ENCODE peak calls at places on chromosomes 1 and 21, in nine cellular contexts. One of them, this sample, is unnamed.

GRCh38 chr1:47898156-47898825 is 98.9 kb downstream of the TRABD2B start:
- DNase-seq in upper lobe of left lung: no peak
- DNase-seq in heart left ventricle: no peak
- DNase-seq in ovary: no peak
- DNase-seq in tibial nerve: no peak
- DNase-seq in transverse colon: no peak
- DNase-seq in adrenal gland: no peak
- DNase-seq in body of pancreas: no peak
- DNase-seq in uterus: no peak
- DNase-seq in this sample: no peak

GRCh38 chr1:178993559-178993958 is 32.1 kb upstream of the FAM20B start:
- DNase-seq in upper lobe of left lung: no peak
- DNase-seq in heart left ventricle: no peak
- DNase-seq in ovary: no peak
- DNase-seq in tibial nerve: no peak
- DNase-seq in transverse colon: no peak
- DNase-seq in adrenal gland: no peak
- DNase-seq in body of pancreas: no peak
- DNase-seq in uterus: no peak
- DNase-seq in this sample: no peak

GRCh38 chr1:209685835-209686234 is 10.6 kb downstream of the G0S2 start:
- DNase-seq in upper lobe of left lung: no peak
- DNase-seq in heart left ventricle: no peak
- DNase-seq in ovary: no peak
- DNase-seq in tibial nerve: no peak
- DNase-seq in transverse colon: no peak
- DNase-seq in adrenal gland: no peak
- DNase-seq in body of pancreas: no peak
- DNase-seq in uterus: no peak
- DNase-seq in this sample: no peak

GRCh38 chr1:43379476-43379875 is 10.1 kb downstream of the MED8 start:
- DNase-seq in upper lobe of left lung: no peak
- DNase-seq in heart left ventricle: no peak
- DNase-seq in ovary: no peak
- DNase-seq in tibial nerve: no peak
- DNase-seq in transverse colon: no peak
- DNase-seq in adrenal gland: no peak
- DNase-seq in body of pancreas: no peak
- DNase-seq in uterus: no peak
- DNase-seq in this sample: no peak

GRCh38 chr1:116152950-116153691 is 41.9 kb downstream of the MAB21L3 start:
- DNase-seq in upper lobe of left lung: no peak
- DNase-seq in heart left ventricle: no peak
- DNase-seq in ovary: no peak
- DNase-seq in tibial nerve: no peak
- DNase-seq in transverse colon: peak; percentile 35
- DNase-seq in adrenal gland: no peak
- DNase-seq in body of pancreas: no peak
- DNase-seq in uterus: no peak
- DNase-seq in this sample: peak; percentile 72

GRCh38 chr1:232853994-232854532 is 48.8 kb downstream of the MAP10 start:
- DNase-seq in upper lobe of left lung: no peak
- DNase-seq in heart left ventricle: no peak
- DNase-seq in ovary: no peak
- DNase-seq in tibial nerve: no peak
- DNase-seq in transverse colon: no peak
- DNase-seq in adrenal gland: no peak
- DNase-seq in body of pancreas: no peak
- DNase-seq in uterus: no peak
- DNase-seq in this sample: peak; percentile 24

GRCh38 chr1:154955039-154955717 is 721 bp downstream of the PBXIP1 start:
- DNase-seq in upper lobe of left lung: peak; percentile 71
- DNase-seq in heart left ventricle: peak; percentile 51
- DNase-seq in ovary: no peak
- DNase-seq in tibial nerve: no peak
- DNase-seq in transverse colon: peak; percentile 82
- DNase-seq in adrenal gland: peak; percentile 60
- DNase-seq in body of pancreas: peak; percentile 69
- DNase-seq in uterus: no peak
- DNase-seq in this sample: no peak

GRCh38 chr21:43979654-43980053 is 32.5 kb upstream of the TRAPPC10 start:
- DNase-seq in upper lobe of left lung: no peak
- DNase-seq in heart left ventricle: no peak
- DNase-seq in ovary: no peak
- DNase-seq in tibial nerve: no peak
- DNase-seq in transverse colon: no peak
- DNase-seq in adrenal gland: no peak
- DNase-seq in body of pancreas: no peak
- DNase-seq in uterus: no peak
- DNase-seq in this sample: no peak

GRCh38 chr1:170533331-170533730 is 1.4 kb downstream of the GORAB start:
- DNase-seq in upper lobe of left lung: peak; percentile 25
- DNase-seq in heart left ventricle: no peak
- DNase-seq in ovary: no peak
- DNase-seq in tibial nerve: no peak
- DNase-seq in transverse colon: no peak
- DNase-seq in adrenal gland: no peak
- DNase-seq in body of pancreas: no peak
- DNase-seq in uterus: no peak
- DNase-seq in this sample: no peak

GRCh38 chr1:170535418-170535817 is 3.5 kb downstream of the GORAB start:
- DNase-seq in upper lobe of left lung: no peak
- DNase-seq in heart left ventricle: no peak
- DNase-seq in ovary: no peak
- DNase-seq in tibial nerve: no peak
- DNase-seq in transverse colon: no peak
- DNase-seq in adrenal gland: no peak
- DNase-seq in body of pancreas: no peak
- DNase-seq in uterus: no peak
- DNase-seq in this sample: no peak

GRCh38 chr1:170530972-170531757 is 801 bp upstream of the GORAB start:
- DNase-seq in upper lobe of left lung: no peak
- DNase-seq in heart left ventricle: no peak
- DNase-seq in ovary: peak; percentile 49
- DNase-seq in tibial nerve: no peak
- DNase-seq in transverse colon: peak; percentile 13
- DNase-seq in adrenal gland: peak; percentile 24
- DNase-seq in body of pancreas: no peak
- DNase-seq in uterus: peak; percentile 59
- DNase-seq in this sample: no peak

GRCh38 chr1:170534626-170535147 is 2.7 kb downstream of the GORAB start:
- DNase-seq in upper lobe of left lung: no peak
- DNase-seq in heart left ventricle: no peak
- DNase-seq in ovary: no peak
- DNase-seq in tibial nerve: no peak
- DNase-seq in transverse colon: no peak
- DNase-seq in adrenal gland: no peak
- DNase-seq in body of pancreas: no peak
- DNase-seq in uterus: no peak
- DNase-seq in this sample: no peak

GRCh38 chr1:170531758-170532657 is at the start of gene GORAB:
- DNase-seq in upper lobe of left lung: peak; percentile 95
- DNase-seq in heart left ventricle: peak; percentile 92
- DNase-seq in ovary: peak; percentile 90
- DNase-seq in tibial nerve: peak; percentile 83
- DNase-seq in transverse colon: peak; percentile 92
- DNase-seq in adrenal gland: peak; percentile 95
- DNase-seq in body of pancreas: peak; percentile 87
- DNase-seq in uterus: peak; percentile 88
- DNase-seq in this sample: peak; percentile 96
- TF ChIP-seq POLR2A in upper lobe of left lung: peak; percentile 55
- TF ChIP-seq POLR2A in heart left ventricle: peak; percentile 37
- TF ChIP-seq POLR2A in ovary: peak; percentile 43
- TF ChIP-seq POLR2A in tibial nerve: no peak
- TF ChIP-seq POLR2A in transverse colon: peak; percentile 87
- TF ChIP-seq POLR2A in adrenal gland: peak; percentile 96
- TF ChIP-seq POLR2A in body of pancreas: peak; percentile 91
- TF ChIP-seq POLR2A in uterus: peak; percentile 55
- TF ChIP-seq POLR2A in this sample: peak; percentile 26

DNA sequence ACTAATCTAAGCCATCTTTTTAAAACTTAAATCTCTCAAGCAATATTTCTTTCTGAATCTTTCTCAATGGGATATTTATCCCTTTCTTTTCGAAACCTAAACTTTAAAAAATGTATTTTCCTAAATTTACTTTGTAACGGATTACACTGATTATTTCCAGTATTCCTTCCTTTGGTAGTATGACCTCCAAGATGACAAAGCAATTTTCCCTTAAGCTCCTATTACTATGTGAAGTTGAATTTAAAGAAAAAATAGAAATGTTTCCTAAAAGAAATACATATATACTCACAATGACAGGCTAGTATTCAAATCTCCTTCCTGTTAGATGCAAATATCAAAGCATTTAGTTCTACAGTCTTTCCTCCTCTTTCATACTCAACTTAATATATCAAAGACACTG is 15.8 kb downstream of the SCAF4 start:
- DNase-seq in upper lobe of left lung: no peak
- DNase-seq in heart left ventricle: no peak
- DNase-seq in ovary: no peak
- DNase-seq in tibial nerve: no peak
- DNase-seq in transverse colon: no peak
- DNase-seq in adrenal gland: no peak
- DNase-seq in body of pancreas: no peak
- DNase-seq in uterus: no peak
- DNase-seq in this sample: no peak
- H3K27ac ChIP-seq in upper lobe of left lung: no peak overlapping the region
- H3K27ac ChIP-seq in heart left ventricle: no peak overlapping the region
- H3K27ac ChIP-seq in ovary: no peak overlapping the region
- H3K27ac ChIP-seq in tibial nerve: no peak overlapping the region
- H3K27ac ChIP-seq in transverse colon: no peak overlapping the region
- H3K27ac ChIP-seq in adrenal gland: no peak overlapping the region
- H3K27ac ChIP-seq in body of pancreas: no peak overlapping the region
- H3K27ac ChIP-seq in uterus: no peak overlapping the region
- H3K27ac ChIP-seq in this sample: no peak overlapping the region

GRCh38 chr1:197771904-197772561 is 3.2 kb downstream of the DENND1B start:
- DNase-seq in upper lobe of left lung: no peak
- DNase-seq in heart left ventricle: no peak
- DNase-seq in ovary: no peak
- DNase-seq in tibial nerve: no peak
- DNase-seq in transverse colon: no peak
- DNase-seq in adrenal gland: no peak
- DNase-seq in body of pancreas: no peak
- DNase-seq in uterus: no peak
- DNase-seq in this sample: no peak

GRCh38 chr1:197776348-197777082 is 1.2 kb upstream of the DENND1B start:
- DNase-seq in upper lobe of left lung: no peak
- DNase-seq in heart left ventricle: no peak
- DNase-seq in ovary: no peak
- DNase-seq in tibial nerve: no peak
- DNase-seq in transverse colon: no peak
- DNase-seq in adrenal gland: no peak
- DNase-seq in body of pancreas: no peak
- DNase-seq in uterus: no peak
- DNase-seq in this sample: no peak

GRCh38 chr1:197775282-197776262 is at the start of gene DENND1B:
- DNase-seq in upper lobe of left lung: peak; percentile 94
- DNase-seq in heart left ventricle: peak; percentile 82
- DNase-seq in ovary: peak; percentile 64
- DNase-seq in tibial nerve: peak; percentile 20
- DNase-seq in transverse colon: peak; percentile 91
- DNase-seq in adrenal gland: peak; percentile 75
- DNase-seq in body of pancreas: peak; percentile 83
- DNase-seq in uterus: peak; percentile 44
- DNase-seq in this sample: peak; percentile 94

GRCh38 chr1:197773856-197774255 is 1.4 kb downstream of the DENND1B start:
- DNase-seq in upper lobe of left lung: no peak
- DNase-seq in heart left ventricle: no peak
- DNase-seq in ovary: no peak
- DNase-seq in tibial nerve: no peak
- DNase-seq in transverse colon: no peak
- DNase-seq in adrenal gland: no peak
- DNase-seq in body of pancreas: no peak
- DNase-seq in uterus: no peak
- DNase-seq in this sample: no peak

DNA sequence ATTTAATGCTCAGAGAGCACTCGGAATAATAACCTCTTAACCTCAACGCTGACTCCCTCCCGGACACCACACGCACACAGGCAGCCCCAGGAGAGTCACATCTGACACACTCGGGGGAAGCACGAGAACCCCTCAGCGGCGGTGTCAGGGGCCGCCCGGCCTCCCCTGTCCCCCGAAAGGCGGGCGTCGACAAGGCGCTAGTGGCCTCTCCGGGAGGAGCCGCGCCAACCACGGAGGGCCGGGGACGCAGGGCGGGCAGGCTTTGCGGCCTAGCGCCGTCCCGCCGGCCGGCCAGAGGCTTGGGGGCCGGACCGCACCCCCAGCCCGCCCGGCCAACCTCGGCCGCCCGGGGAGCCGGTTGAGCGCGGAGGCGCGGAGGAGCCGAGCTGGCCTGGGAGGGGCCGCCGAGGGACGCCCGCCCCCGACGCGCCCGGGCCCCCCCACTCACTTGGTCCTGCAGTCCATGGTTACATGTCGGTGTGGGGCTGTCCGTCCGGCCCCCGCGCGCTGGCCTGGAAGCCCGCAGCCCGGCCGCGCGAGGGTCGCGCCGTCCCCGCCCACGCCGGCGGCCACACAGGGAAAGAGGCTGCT is 494 bp downstream of the DENND1B start:
- DNase-seq in upper lobe of left lung: peak; percentile 62
- DNase-seq in heart left ventricle: peak; percentile 69
- DNase-seq in ovary: peak; percentile 53
- DNase-seq in tibial nerve: no peak
- DNase-seq in transverse colon: peak; percentile 64
- DNase-seq in adrenal gland: peak; percentile 57
- DNase-seq in body of pancreas: peak; percentile 51
- DNase-seq in uterus: peak; percentile 49
- DNase-seq in this sample: no peak
- TF ChIP-seq POLR2A in upper lobe of left lung: peak; percentile 33
- TF ChIP-seq POLR2A in heart left ventricle: no peak
- TF ChIP-seq POLR2A in ovary: no peak
- TF ChIP-seq POLR2A in tibial nerve: no peak
- TF ChIP-seq POLR2A in transverse colon: no peak
- TF ChIP-seq POLR2A in adrenal gland: no peak
- TF ChIP-seq POLR2A in body of pancreas: no peak
- TF ChIP-seq POLR2A in uterus: no peak
- TF ChIP-seq POLR2A in this sample: no peak

GRCh38 chr1:151833172-151833571 is 1.6 kb upstream of the RORC start:
- DNase-seq in upper lobe of left lung: no peak
- DNase-seq in heart left ventricle: no peak
- DNase-seq in ovary: no peak
- DNase-seq in tibial nerve: no peak
- DNase-seq in transverse colon: no peak
- DNase-seq in adrenal gland: no peak
- DNase-seq in body of pancreas: no peak
- DNase-seq in uterus: no peak
- DNase-seq in this sample: no peak

GRCh38 chr1:151832318-151832984 is 849 bp upstream of the RORC start:
- DNase-seq in upper lobe of left lung: peak; percentile 93
- DNase-seq in heart left ventricle: peak; percentile 79
- DNase-seq in ovary: peak; percentile 42
- DNase-seq in tibial nerve: no peak
- DNase-seq in transverse colon: peak; percentile 87
- DNase-seq in adrenal gland: peak; percentile 90
- DNase-seq in body of pancreas: peak; percentile 99
- DNase-seq in uterus: peak; percentile 34
- DNase-seq in this sample: no peak

GRCh38 chr1:151831256-151831591 is 378 bp downstream of the RORC start:
- DNase-seq in upper lobe of left lung: no peak
- DNase-seq in heart left ventricle: no peak
- DNase-seq in ovary: no peak
- DNase-seq in tibial nerve: no peak
- DNase-seq in transverse colon: no peak
- DNase-seq in adrenal gland: no peak
- DNase-seq in body of pancreas: no peak
- DNase-seq in uterus: no peak
- DNase-seq in this sample: no peak

GRCh38 chr1:151830055-151830454 is 1.5 kb downstream of the RORC start:
- DNase-seq in upper lobe of left lung: no peak
- DNase-seq in heart left ventricle: no peak
- DNase-seq in ovary: no peak
- DNase-seq in tibial nerve: no peak
- DNase-seq in transverse colon: no peak
- DNase-seq in adrenal gland: no peak
- DNase-seq in body of pancreas: no peak
- DNase-seq in uterus: no peak
- DNase-seq in this sample: no peak

DNA sequence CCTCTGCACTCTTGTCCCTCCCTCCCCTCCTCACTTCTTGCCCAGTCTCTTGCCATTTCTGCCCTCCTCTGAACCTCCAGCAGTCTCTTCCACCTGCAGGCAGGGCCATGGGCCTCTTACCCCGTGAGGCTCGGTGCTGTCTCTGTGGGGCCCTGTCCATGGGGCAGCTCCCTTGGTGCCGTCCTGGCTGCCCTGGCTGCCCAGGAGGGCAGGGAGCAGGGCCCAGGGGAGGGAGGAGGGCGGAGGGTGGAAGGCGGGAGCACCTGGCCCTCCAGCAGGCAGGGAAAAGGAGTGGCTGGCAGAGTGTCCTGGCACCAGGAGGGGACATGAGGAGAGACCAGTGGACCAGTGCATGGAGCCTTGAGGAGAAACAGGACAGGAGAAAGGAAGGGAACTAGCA is at the start of gene RORC:
- DNase-seq in upper lobe of left lung: peak; percentile 79
- DNase-seq in heart left ventricle: peak; percentile 64
- DNase-seq in ovary: no peak
- DNase-seq in tibial nerve: no peak
- DNase-seq in transverse colon: peak; percentile 79
- DNase-seq in adrenal gland: no peak
- DNase-seq in body of pancreas: peak; percentile 92
- DNase-seq in uterus: no peak
- DNase-seq in this sample: no peak
- H3K27ac ChIP-seq in upper lobe of left lung: peak within 1 kb of the TSS; percentile 38
- H3K27ac ChIP-seq in heart left ventricle: peak within 1 kb of the TSS; percentile 17
- H3K27ac ChIP-seq in ovary: no peak within 1 kb of the TSS
- H3K27ac ChIP-seq in tibial nerve: no peak within 1 kb of the TSS
- H3K27ac ChIP-seq in transverse colon: peak within 1 kb of the TSS; percentile 81
- H3K27ac ChIP-seq in adrenal gland: no peak within 1 kb of the TSS
- H3K27ac ChIP-seq in body of pancreas: peak within 1 kb of the TSS; percentile 95
- H3K27ac ChIP-seq in uterus: no peak within 1 kb of the TSS
- H3K27ac ChIP-seq in this sample: no peak within 1 kb of the TSS

This sample was measured in esophagus muscularis mucosa.